ENCODE peak calls at places on chromosomes 1 and 21, in nine cellular contexts. One of them, this sample, is unnamed.
A peak's percentile ranks its signal among the peaks of the same experiment; 100 is the strongest.

GRCh38 chr1:24117722-24118409 is 5.9 kb upstream of the MYOM3 start:
- DNase-seq in SK-N-SH: no peak
- DNase-seq in endodermal cell: no peak
- DNase-seq in aorta: no peak
- DNase-seq in left lung: no peak
- DNase-seq in breast epithelium: no peak
- DNase-seq in SJSA1: no peak
- DNase-seq in suprapubic skin: peak; percentile 62
- DNase-seq in heart left ventricle: no peak
- DNase-seq in this sample: no peak

GRCh38 chr1:24003331-24003972 is 23.3 kb upstream of the SRSF10 start:
- DNase-seq in heart left ventricle: no peak
- DNase-seq in SJSA1: no peak
- DNase-seq in breast epithelium: no peak
- DNase-seq in endodermal cell: no peak
- DNase-seq in SK-N-SH: no peak
- DNase-seq in suprapubic skin: no peak
- DNase-seq in aorta: no peak
- DNase-seq in left lung: no peak
- DNase-seq in this sample: no peak

GRCh38 chr1:212062832-212063438 is 27.4 kb downstream of the DTL start:
- DNase-seq in SK-N-SH: peak; percentile 46
- DNase-seq in left lung: no peak
- DNase-seq in breast epithelium: no peak
- DNase-seq in suprapubic skin: no peak
- DNase-seq in endodermal cell: no peak
- DNase-seq in aorta: no peak
- DNase-seq in heart left ventricle: no peak
- DNase-seq in SJSA1: peak; percentile 19
- DNase-seq in this sample: no peak

GRCh38 chr1:108852541-108852940 is 4.4 kb downstream of the AKNAD1 start:
- DNase-seq in aorta: no peak
- DNase-seq in heart left ventricle: no peak
- DNase-seq in left lung: no peak
- DNase-seq in SJSA1: peak; percentile 31
- DNase-seq in endodermal cell: no peak
- DNase-seq in suprapubic skin: no peak
- DNase-seq in SK-N-SH: no peak
- DNase-seq in breast epithelium: no peak
- DNase-seq in this sample: peak; percentile 26

GRCh38 chr21:44049606-44050005 is 37.5 kb downstream of the TRAPPC10 start:
- DNase-seq in breast epithelium: no peak
- DNase-seq in SJSA1: no peak
- DNase-seq in heart left ventricle: no peak
- DNase-seq in suprapubic skin: no peak
- DNase-seq in SK-N-SH: no peak
- DNase-seq in aorta: peak; percentile 29
- DNase-seq in endodermal cell: no peak
- DNase-seq in left lung: no peak
- DNase-seq in this sample: no peak

GRCh38 chr1:43673261-43673660 is 23.3 kb downstream of the KDM4A start:
- DNase-seq in heart left ventricle: no peak
- DNase-seq in SJSA1: no peak
- DNase-seq in endodermal cell: no peak
- DNase-seq in breast epithelium: no peak
- DNase-seq in SK-N-SH: no peak
- DNase-seq in left lung: no peak
- DNase-seq in suprapubic skin: no peak
- DNase-seq in aorta: no peak
- DNase-seq in this sample: no peak

GRCh38 chr1:54464477-54465146 is 58.4 kb upstream of the SSBP3 start:
- DNase-seq in suprapubic skin: no peak
- DNase-seq in SJSA1: no peak
- DNase-seq in left lung: no peak
- DNase-seq in breast epithelium: no peak
- DNase-seq in SK-N-SH: peak; percentile 32
- DNase-seq in endodermal cell: peak; percentile 77
- DNase-seq in heart left ventricle: no peak
- DNase-seq in aorta: peak; percentile 62
- DNase-seq in this sample: no peak

GRCh38 chr1:31102501-31102950 is 37.0 kb upstream of the PUM1 start:
- DNase-seq in suprapubic skin: no peak
- DNase-seq in aorta: no peak
- DNase-seq in heart left ventricle: no peak
- DNase-seq in breast epithelium: no peak
- DNase-seq in left lung: no peak
- DNase-seq in SJSA1: no peak
- DNase-seq in SK-N-SH: peak; percentile 28
- DNase-seq in endodermal cell: no peak
- DNase-seq in this sample: no peak

GRCh38 chr1:64822621-64823020 is 77.7 kb downstream of the RAVER2 start:
- DNase-seq in breast epithelium: no peak
- DNase-seq in endodermal cell: no peak
- DNase-seq in SK-N-SH: no peak
- DNase-seq in aorta: no peak
- DNase-seq in left lung: no peak
- DNase-seq in SJSA1: no peak
- DNase-seq in heart left ventricle: no peak
- DNase-seq in suprapubic skin: no peak
- DNase-seq in this sample: no peak

GRCh38 chr21:45421071-45421845 is 16.3 kb downstream of the COL18A1 start:
- DNase-seq in aorta: peak; percentile 45
- DNase-seq in breast epithelium: peak; percentile 81
- DNase-seq in SJSA1: no peak
- DNase-seq in suprapubic skin: no peak
- DNase-seq in left lung: no peak
- DNase-seq in heart left ventricle: peak; percentile 22
- DNase-seq in endodermal cell: peak; percentile 45
- DNase-seq in SK-N-SH: peak; percentile 52
- DNase-seq in this sample: no peak

GRCh38 chr1:85374160-85374559 is 90.8 kb downstream of the DDAH1 start:
- DNase-seq in endodermal cell: no peak
- DNase-seq in SJSA1: peak; percentile 48
- DNase-seq in heart left ventricle: no peak
- DNase-seq in left lung: no peak
- DNase-seq in suprapubic skin: no peak
- DNase-seq in SK-N-SH: no peak
- DNase-seq in aorta: no peak
- DNase-seq in breast epithelium: no peak
- DNase-seq in this sample: no peak

GRCh38 chr1:33007190-33008050 is 29.3 kb downstream of the AK2 start:
- DNase-seq in SK-N-SH: peak; percentile 52
- DNase-seq in left lung: peak; percentile 61
- DNase-seq in endodermal cell: peak; percentile 66
- DNase-seq in suprapubic skin: no peak
- DNase-seq in breast epithelium: no peak
- DNase-seq in heart left ventricle: no peak
- DNase-seq in SJSA1: peak; percentile 57
- DNase-seq in aorta: peak; percentile 67
- DNase-seq in this sample: peak; percentile 43

GRCh38 chr1:197139169-197139568 is 7.3 kb downstream of the ASPM start:
- DNase-seq in left lung: no peak
- DNase-seq in heart left ventricle: no peak
- DNase-seq in aorta: no peak
- DNase-seq in suprapubic skin: no peak
- DNase-seq in endodermal cell: no peak
- DNase-seq in breast epithelium: no peak
- DNase-seq in SJSA1: peak; percentile 5
- DNase-seq in SK-N-SH: no peak
- DNase-seq in this sample: no peak

GRCh38 chr1:197140123-197140522 is 6.3 kb downstream of the ASPM start:
- DNase-seq in SJSA1: peak; percentile 19
- DNase-seq in aorta: no peak
- DNase-seq in left lung: no peak
- DNase-seq in SK-N-SH: no peak
- DNase-seq in breast epithelium: no peak
- DNase-seq in endodermal cell: no peak
- DNase-seq in heart left ventricle: no peak
- DNase-seq in suprapubic skin: no peak
- DNase-seq in this sample: no peak

GRCh38 chr1:197144570-197145325 is 1.7 kb downstream of the ASPM start:
- DNase-seq in suprapubic skin: no peak
- DNase-seq in heart left ventricle: no peak
- DNase-seq in aorta: no peak
- DNase-seq in SJSA1: peak; percentile 38
- DNase-seq in left lung: no peak
- DNase-seq in endodermal cell: no peak
- DNase-seq in breast epithelium: no peak
- DNase-seq in SK-N-SH: peak; percentile 12
- DNase-seq in this sample: no peak

GRCh38 chr1:197145451-197146029 is 929 bp downstream of the ASPM start:
- DNase-seq in SJSA1: no peak
- DNase-seq in breast epithelium: no peak
- DNase-seq in SK-N-SH: no peak
- DNase-seq in aorta: no peak
- DNase-seq in endodermal cell: no peak
- DNase-seq in heart left ventricle: no peak
- DNase-seq in suprapubic skin: peak; percentile 38
- DNase-seq in left lung: no peak
- DNase-seq in this sample: no peak

DNA sequence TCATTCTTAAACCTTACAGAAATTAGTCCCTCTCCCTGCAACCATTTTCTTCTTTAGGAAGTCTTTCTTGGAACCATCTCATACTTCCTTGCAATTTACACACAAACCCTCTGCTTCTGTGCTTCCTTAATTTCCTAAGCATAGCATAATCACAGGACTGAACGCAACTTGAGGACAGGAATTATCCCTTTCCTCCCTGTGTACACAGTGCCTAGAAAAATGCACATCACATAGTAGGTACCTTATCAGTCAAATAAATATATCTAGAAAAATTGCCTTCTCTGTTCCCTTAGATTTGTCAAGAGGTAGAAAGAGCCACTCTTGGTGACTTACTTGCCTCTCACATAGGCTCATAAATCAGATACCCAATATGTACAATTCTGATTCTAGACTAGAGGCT is 4.9 kb downstream of the ASPM start:
- DNase-seq in endodermal cell: no peak
- DNase-seq in SK-N-SH: no peak
- DNase-seq in suprapubic skin: no peak
- DNase-seq in SJSA1: no peak
- DNase-seq in breast epithelium: no peak
- DNase-seq in left lung: no peak
- DNase-seq in aorta: no peak
- DNase-seq in heart left ventricle: no peak
- DNase-seq in this sample: no peak
- H3K4me1 ChIP-seq in endodermal cell: no peaks in the 10 kb centered on the region
- H3K4me1 ChIP-seq in SK-N-SH: peaks cover 19% of the 10 kb centered on the region
- H3K4me1 ChIP-seq in suprapubic skin: peaks cover 16% of the 10 kb centered on the region
- H3K4me1 ChIP-seq in SJSA1: peaks cover 23% of the 10 kb centered on the region
- H3K4me1 ChIP-seq in breast epithelium: no peaks in the 10 kb centered on the region
- H3K4me1 ChIP-seq in left lung: peaks cover 16% of the 10 kb centered on the region
- H3K4me1 ChIP-seq in aorta: no peaks in the 10 kb centered on the region
- H3K4me1 ChIP-seq in heart left ventricle: no peaks in the 10 kb centered on the region
- H3K4me1 ChIP-seq in this sample: no peaks in the 10 kb centered on the region

GRCh38 chr1:161710562-161710961 is 3.5 kb downstream of the FCRLA start:
- DNase-seq in SJSA1: no peak
- DNase-seq in breast epithelium: no peak
- DNase-seq in heart left ventricle: no peak
- DNase-seq in left lung: no peak
- DNase-seq in SK-N-SH: no peak
- DNase-seq in aorta: no peak
- DNase-seq in endodermal cell: no peak
- DNase-seq in suprapubic skin: no peak
- DNase-seq in this sample: no peak
- H3K27ac ChIP-seq in SJSA1: no peak overlapping the region
- H3K27ac ChIP-seq in breast epithelium: no peak overlapping the region
- H3K27ac ChIP-seq in heart left ventricle: no peak overlapping the region
- H3K27ac ChIP-seq in left lung: no peak overlapping the region
- H3K27ac ChIP-seq in SK-N-SH: no peak overlapping the region
- H3K27ac ChIP-seq in aorta: no peak overlapping the region
- H3K27ac ChIP-seq in endodermal cell: no peak overlapping the region
- H3K27ac ChIP-seq in suprapubic skin: no peak overlapping the region
- H3K27ac ChIP-seq in this sample: no peak overlapping the region

GRCh38 chr1:112397051-112397471 is 1.0 kb downstream of the CTTNBP2NL start:
- DNase-seq in heart left ventricle: no peak
- DNase-seq in left lung: no peak
- DNase-seq in endodermal cell: no peak
- DNase-seq in SK-N-SH: no peak
- DNase-seq in suprapubic skin: no peak
- DNase-seq in SJSA1: no peak
- DNase-seq in aorta: no peak
- DNase-seq in breast epithelium: no peak
- DNase-seq in this sample: no peak
- H3K4me1 ChIP-seq in heart left ventricle: no peaks in the 10 kb centered on the region
- H3K4me1 ChIP-seq in left lung: peaks cover 67% of the 10 kb centered on the region
- H3K4me1 ChIP-seq in endodermal cell: peaks cover 5% of the 10 kb centered on the region
- H3K4me1 ChIP-seq in SK-N-SH: peaks cover 26% of the 10 kb centered on the region
- H3K4me1 ChIP-seq in suprapubic skin: peaks cover 74% of the 10 kb centered on the region
- H3K4me1 ChIP-seq in SJSA1: peaks cover 62% of the 10 kb centered on the region
- H3K4me1 ChIP-seq in aorta: peaks cover 4% of the 10 kb centered on the region
- H3K4me1 ChIP-seq in breast epithelium: no peaks in the 10 kb centered on the region
- H3K4me1 ChIP-seq in this sample: peaks cover 17% of the 10 kb centered on the region

GRCh38 chr1:208106218-208106617 is 138.0 kb downstream of the PLXNA2 start:
- DNase-seq in left lung: no peak
- DNase-seq in SJSA1: no peak
- DNase-seq in breast epithelium: no peak
- DNase-seq in aorta: no peak
- DNase-seq in heart left ventricle: no peak
- DNase-seq in SK-N-SH: no peak
- DNase-seq in suprapubic skin: no peak
- DNase-seq in endodermal cell: no peak
- DNase-seq in this sample: no peak

GRCh38 chr1:208105756-208106155 is 138.4 kb downstream of the PLXNA2 start:
- DNase-seq in aorta: no peak
- DNase-seq in SK-N-SH: no peak
- DNase-seq in endodermal cell: no peak
- DNase-seq in breast epithelium: no peak
- DNase-seq in heart left ventricle: no peak
- DNase-seq in left lung: no peak
- DNase-seq in suprapubic skin: no peak
- DNase-seq in SJSA1: no peak
- DNase-seq in this sample: no peak

GRCh38 chr1:208107817-208108608 is 136.2 kb downstream of the PLXNA2 start:
- DNase-seq in breast epithelium: no peak
- DNase-seq in suprapubic skin: no peak
- DNase-seq in left lung: peak; percentile 53
- DNase-seq in endodermal cell: peak; percentile 65
- DNase-seq in aorta: no peak
- DNase-seq in heart left ventricle: no peak
- DNase-seq in SJSA1: peak; percentile 67
- DNase-seq in SK-N-SH: no peak
- DNase-seq in this sample: no peak

GRCh38 chr1:208108646-208109330 is 135.4 kb downstream of the PLXNA2 start:
- DNase-seq in breast epithelium: no peak
- DNase-seq in SK-N-SH: no peak
- DNase-seq in suprapubic skin: no peak
- DNase-seq in left lung: no peak
- DNase-seq in aorta: no peak
- DNase-seq in endodermal cell: peak; percentile 52
- DNase-seq in SJSA1: no peak
- DNase-seq in heart left ventricle: no peak
- DNase-seq in this sample: no peak

DNA sequence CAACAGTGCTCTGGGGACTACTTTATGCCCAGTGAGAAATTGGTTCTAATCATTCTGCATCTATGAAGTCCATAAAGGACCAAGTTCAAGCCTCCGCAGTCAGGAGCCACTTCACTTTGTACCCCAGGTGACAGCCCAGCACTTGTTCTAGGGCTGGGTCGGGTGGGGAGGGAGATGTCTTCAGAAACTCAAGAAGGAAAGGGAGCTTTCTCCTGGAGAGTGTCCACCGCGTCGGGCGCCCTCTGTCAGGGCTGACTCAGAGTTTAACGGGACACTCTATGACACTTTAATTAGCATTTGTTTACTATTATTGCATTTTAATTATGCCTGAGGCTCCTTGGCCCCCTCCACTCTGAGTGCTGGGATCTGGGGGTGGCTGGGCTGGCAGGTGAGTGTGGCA is 136.8 kb downstream of the PLXNA2 start:
- DNase-seq in heart left ventricle: no peak
- DNase-seq in SJSA1: no peak
- DNase-seq in suprapubic skin: no peak
- DNase-seq in aorta: no peak
- DNase-seq in left lung: no peak
- DNase-seq in endodermal cell: no peak
- DNase-seq in breast epithelium: no peak
- DNase-seq in SK-N-SH: no peak
- DNase-seq in this sample: no peak
- H3K27ac ChIP-seq in heart left ventricle: no peak overlapping the region
- H3K27ac ChIP-seq in SJSA1: peak overlapping the region; percentile 45
- H3K27ac ChIP-seq in suprapubic skin: no peak overlapping the region
- H3K27ac ChIP-seq in aorta: no peak overlapping the region
- H3K27ac ChIP-seq in left lung: no peak overlapping the region
- H3K27ac ChIP-seq in endodermal cell: no peak overlapping the region
- H3K27ac ChIP-seq in breast epithelium: no peak overlapping the region
- H3K27ac ChIP-seq in SK-N-SH: peak overlapping the region; percentile 25
- H3K27ac ChIP-seq in this sample: no peak overlapping the region

This sample was measured in testis.